ENCODE peak calls at places on chromosome 2, in nine cellular contexts. One of them, this sample, is unnamed.
A peak's percentile ranks its signal among the peaks of the same experiment; 100 is the strongest.

GRCh38 chr2:111173856-111174255 is 53.1 kb downstream of the BCL2L11 start:
- DNase-seq in PC-9: no peak
- DNase-seq in stimulated activated CD8-positive, alpha-beta memory T cell treated with anti-CD3 and anti-CD28 coated beads, Interleukin-12 subunit alpha, Interleukin-12 subunit beta, amount 100 ng/mL, for 4 hours: no peak
- DNase-seq in GM12865: no peak
- DNase-seq in right cardiac atrium: no peak
- DNase-seq in MCF 10A: no peak
- DNase-seq in GDM1: no peak
- DNase-seq in kidney: no peak
- DNase-seq in NCI-H1092 treated with DMSO at 0.1 percent for 48 hours: no peak
- DNase-seq in this sample: no peak

GRCh38 chr2:133816037-133816436 is 247.8 kb upstream of the NCKAP5 start:
- DNase-seq in PC-9: no peak
- DNase-seq in stimulated activated CD8-positive, alpha-beta memory T cell treated with anti-CD3 and anti-CD28 coated beads, Interleukin-12 subunit alpha, Interleukin-12 subunit beta, amount 100 ng/mL, for 4 hours: no peak
- DNase-seq in GM12865: no peak
- DNase-seq in right cardiac atrium: no peak
- DNase-seq in MCF 10A: no peak
- DNase-seq in GDM1: no peak
- DNase-seq in kidney: peak; percentile 65
- DNase-seq in NCI-H1092 treated with DMSO at 0.1 percent for 48 hours: no peak
- DNase-seq in this sample: no peak

GRCh38 chr2:85822766-85823165 is 66.0 kb downstream of the ST3GAL5 start:
- DNase-seq in PC-9: no peak
- DNase-seq in stimulated activated CD8-positive, alpha-beta memory T cell treated with anti-CD3 and anti-CD28 coated beads, Interleukin-12 subunit alpha, Interleukin-12 subunit beta, amount 100 ng/mL, for 4 hours: no peak
- DNase-seq in GM12865: no peak
- DNase-seq in right cardiac atrium: no peak
- DNase-seq in MCF 10A: no peak
- DNase-seq in GDM1: no peak
- DNase-seq in kidney: no peak
- DNase-seq in NCI-H1092 treated with DMSO at 0.1 percent for 48 hours: no peak
- DNase-seq in this sample: no peak

GRCh38 chr2:85326406-85326945 is 1.3 kb downstream of the TGOLN2 start:
- DNase-seq in PC-9: no peak
- DNase-seq in stimulated activated CD8-positive, alpha-beta memory T cell treated with anti-CD3 and anti-CD28 coated beads, Interleukin-12 subunit alpha, Interleukin-12 subunit beta, amount 100 ng/mL, for 4 hours: peak; percentile 17
- DNase-seq in GM12865: peak; percentile 75
- DNase-seq in right cardiac atrium: no peak
- DNase-seq in MCF 10A: no peak
- DNase-seq in GDM1: peak; percentile 34
- DNase-seq in kidney: no peak
- DNase-seq in NCI-H1092 treated with DMSO at 0.1 percent for 48 hours: no peak
- DNase-seq in this sample: peak; percentile 40

GRCh38 chr2:96152301-96153165 is 7.3 kb upstream of the DUSP2 start:
- DNase-seq in PC-9: no peak
- DNase-seq in stimulated activated CD8-positive, alpha-beta memory T cell treated with anti-CD3 and anti-CD28 coated beads, Interleukin-12 subunit alpha, Interleukin-12 subunit beta, amount 100 ng/mL, for 4 hours: no peak
- DNase-seq in GM12865: no peak
- DNase-seq in right cardiac atrium: no peak
- DNase-seq in MCF 10A: no peak
- DNase-seq in GDM1: no peak
- DNase-seq in kidney: no peak
- DNase-seq in NCI-H1092 treated with DMSO at 0.1 percent for 48 hours: no peak
- DNase-seq in this sample: no peak

GRCh38 chr2:223297788-223298187 is 245.8 kb downstream of the KCNE4 start:
- DNase-seq in PC-9: no peak
- DNase-seq in stimulated activated CD8-positive, alpha-beta memory T cell treated with anti-CD3 and anti-CD28 coated beads, Interleukin-12 subunit alpha, Interleukin-12 subunit beta, amount 100 ng/mL, for 4 hours: no peak
- DNase-seq in GM12865: no peak
- DNase-seq in right cardiac atrium: no peak
- DNase-seq in MCF 10A: no peak
- DNase-seq in GDM1: no peak
- DNase-seq in kidney: no peak
- DNase-seq in NCI-H1092 treated with DMSO at 0.1 percent for 48 hours: peak; percentile 59
- DNase-seq in this sample: no peak

GRCh38 chr2:128510701-128511100 is 192.0 kb upstream of the HS6ST1 start:
- DNase-seq in PC-9: no peak
- DNase-seq in stimulated activated CD8-positive, alpha-beta memory T cell treated with anti-CD3 and anti-CD28 coated beads, Interleukin-12 subunit alpha, Interleukin-12 subunit beta, amount 100 ng/mL, for 4 hours: no peak
- DNase-seq in GM12865: no peak
- DNase-seq in right cardiac atrium: no peak
- DNase-seq in MCF 10A: no peak
- DNase-seq in GDM1: no peak
- DNase-seq in kidney: no peak
- DNase-seq in NCI-H1092 treated with DMSO at 0.1 percent for 48 hours: no peak
- DNase-seq in this sample: peak; percentile 29

GRCh38 chr2:44983836-44984604 is 25.2 kb downstream of the SIX2 start:
- DNase-seq in PC-9: no peak
- DNase-seq in stimulated activated CD8-positive, alpha-beta memory T cell treated with anti-CD3 and anti-CD28 coated beads, Interleukin-12 subunit alpha, Interleukin-12 subunit beta, amount 100 ng/mL, for 4 hours: no peak
- DNase-seq in GM12865: no peak
- DNase-seq in right cardiac atrium: no peak
- DNase-seq in MCF 10A: peak; percentile 25
- DNase-seq in GDM1: no peak
- DNase-seq in kidney: no peak
- DNase-seq in NCI-H1092 treated with DMSO at 0.1 percent for 48 hours: no peak
- DNase-seq in this sample: no peak

GRCh38 chr2:26850565-26850964 is 2.6 kb downstream of the DPYSL5 start:
- DNase-seq in PC-9: no peak
- DNase-seq in stimulated activated CD8-positive, alpha-beta memory T cell treated with anti-CD3 and anti-CD28 coated beads, Interleukin-12 subunit alpha, Interleukin-12 subunit beta, amount 100 ng/mL, for 4 hours: no peak
- DNase-seq in GM12865: no peak
- DNase-seq in right cardiac atrium: no peak
- DNase-seq in MCF 10A: no peak
- DNase-seq in GDM1: no peak
- DNase-seq in kidney: no peak
- DNase-seq in NCI-H1092 treated with DMSO at 0.1 percent for 48 hours: no peak
- DNase-seq in this sample: no peak

GRCh38 chr2:195580156-195580555 is 76.9 kb upstream of the SLC39A10 start:
- DNase-seq in PC-9: no peak
- DNase-seq in stimulated activated CD8-positive, alpha-beta memory T cell treated with anti-CD3 and anti-CD28 coated beads, Interleukin-12 subunit alpha, Interleukin-12 subunit beta, amount 100 ng/mL, for 4 hours: no peak
- DNase-seq in GM12865: peak; percentile 24
- DNase-seq in right cardiac atrium: no peak
- DNase-seq in MCF 10A: no peak
- DNase-seq in GDM1: peak; percentile 22
- DNase-seq in kidney: no peak
- DNase-seq in NCI-H1092 treated with DMSO at 0.1 percent for 48 hours: no peak
- DNase-seq in this sample: no peak

GRCh38 chr2:150122871-150123588 is 364.4 kb downstream of the RND3 start:
- DNase-seq in PC-9: no peak
- DNase-seq in stimulated activated CD8-positive, alpha-beta memory T cell treated with anti-CD3 and anti-CD28 coated beads, Interleukin-12 subunit alpha, Interleukin-12 subunit beta, amount 100 ng/mL, for 4 hours: no peak
- DNase-seq in GM12865: no peak
- DNase-seq in right cardiac atrium: no peak
- DNase-seq in MCF 10A: no peak
- DNase-seq in GDM1: no peak
- DNase-seq in kidney: no peak
- DNase-seq in NCI-H1092 treated with DMSO at 0.1 percent for 48 hours: no peak
- DNase-seq in this sample: no peak